ENCODE peak calls at places on chromosomes 6 and 20, in five cellular contexts. S is GM12891, E is H1, H is HepG2, C is K562. X is an unnamed sample.

GRCh38 chr20:46286380-46286779 is 21.9 kb downstream of the CDH22 start:
- DNase-seq in S (no peak), E (no peak), H (no peak), C (no peak), X (no peak)

GRCh38 chr6:36132221-36132895 is 2.0 kb downstream of the MAPK13 start:
- DNase-seq in S (no peak), E (no peak), H (no peak), C (no peak), X (no peak)

GRCh38 chr20:43188861-43189613 is 669 bp downstream of the PTPRT start:
- DNase-seq in S (no peak), E (no peak), H (no peak), C (no peak), X (no peak)

GRCh38 chr6:161088676-161089328 is 97.2 kb downstream of the MAP3K4 start:
- DNase-seq in S (no peak), E (no peak), H (no peak), C (no peak), X (no peak)

GRCh38 chr6:43921548-43922422 is 151.8 kb downstream of the VEGFA start:
- DNase-seq in S (no peak), E (no peak), H (no peak), C (no peak), X (no peak)

GRCh38 chr6:168496932-168497331 is 55.9 kb downstream of the SMOC2 start:
- DNase-seq in S (no peak), E (no peak), H (no peak), C (no peak), X (no peak)

GRCh38 chr6:149454405-149454848 is 30.4 kb downstream of the ZC3H12D start:
- DNase-seq in S (no peak), E (no peak), H (no peak), C (no peak), X (no peak)

GRCh38 chr6:161035182-161035980 is 43.8 kb downstream of the MAP3K4 start:
- DNase-seq in S (no peak), E (no peak), H (no peak), C (no peak), X (no peak)

GRCh38 chr6:40509163-40509562 is 78.0 kb downstream of the LRFN2 start:
- DNase-seq in S (no peak), E (no peak), H (no peak), C (no peak), X (no peak)

GRCh38 chr20:12171927-12172581 is 254.4 kb downstream of the BTBD3 start:
- DNase-seq in S (no peak), E (no peak), H (no peak), C (no peak), X (no peak)

GRCh38 chr20:53866787-53867740 is 203.3 kb downstream of the BCAS1 start:
- DNase-seq in S (no peak), E (no peak), H (peak; percentile 82), C (no peak), X (no peak)

GRCh38 chr6:36701401-36701991 is 3.9 kb downstream of the RAB44 start:
- DNase-seq in S (no peak), E (no peak), H (peak; percentile 52), C (no peak), X (no peak)

GRCh38 chr6:44662461-44663121 is 275.1 kb downstream of the CDC5L start:
- DNase-seq in S (no peak), E (peak; percentile 85), H (peak; percentile 15), C (no peak), X (no peak)

GRCh38 chr6:2381872-2382661 is 136.7 kb upstream of the GMDS start:
- DNase-seq in S (no peak), E (no peak), H (no peak), C (no peak), X (no peak)

GRCh38 chr20:61482425-61482887 is 230.4 kb downstream of the CDH4 start:
- DNase-seq in S (no peak), E (no peak), H (no peak), C (peak; percentile 54), X (no peak)

GRCh38 chr20:14951105-14951504 is 613.7 kb upstream of the FLRT3 start:
- DNase-seq in S (no peak), E (no peak), H (no peak), C (no peak), X (no peak)

GRCh38 chr20:14947536-14947935 is 610.1 kb upstream of the FLRT3 start:
- DNase-seq in S (no peak), E (no peak), H (no peak), C (no peak), X (no peak)

GRCh38 chr20:14951707-14952106 is 614.3 kb upstream of the FLRT3 start:
- DNase-seq in S (no peak), E (no peak), H (peak; percentile 20), C (no peak), X (no peak)

GRCh38 chr20:14950633-14951032 is 613.2 kb upstream of the FLRT3 start:
- DNase-seq in S (no peak), E (no peak), H (no peak), C (no peak), X (no peak)

GRCh38 chr20:14948416-14948815 is 611.0 kb upstream of the FLRT3 start:
- DNase-seq in S (no peak), E (no peak), H (peak; percentile 34), C (no peak), X (no peak)
- TF ChIP-seq POLR2A in S (no peak), E (no peak), H (no peak), C (no peak), X (no peak)

DNA sequence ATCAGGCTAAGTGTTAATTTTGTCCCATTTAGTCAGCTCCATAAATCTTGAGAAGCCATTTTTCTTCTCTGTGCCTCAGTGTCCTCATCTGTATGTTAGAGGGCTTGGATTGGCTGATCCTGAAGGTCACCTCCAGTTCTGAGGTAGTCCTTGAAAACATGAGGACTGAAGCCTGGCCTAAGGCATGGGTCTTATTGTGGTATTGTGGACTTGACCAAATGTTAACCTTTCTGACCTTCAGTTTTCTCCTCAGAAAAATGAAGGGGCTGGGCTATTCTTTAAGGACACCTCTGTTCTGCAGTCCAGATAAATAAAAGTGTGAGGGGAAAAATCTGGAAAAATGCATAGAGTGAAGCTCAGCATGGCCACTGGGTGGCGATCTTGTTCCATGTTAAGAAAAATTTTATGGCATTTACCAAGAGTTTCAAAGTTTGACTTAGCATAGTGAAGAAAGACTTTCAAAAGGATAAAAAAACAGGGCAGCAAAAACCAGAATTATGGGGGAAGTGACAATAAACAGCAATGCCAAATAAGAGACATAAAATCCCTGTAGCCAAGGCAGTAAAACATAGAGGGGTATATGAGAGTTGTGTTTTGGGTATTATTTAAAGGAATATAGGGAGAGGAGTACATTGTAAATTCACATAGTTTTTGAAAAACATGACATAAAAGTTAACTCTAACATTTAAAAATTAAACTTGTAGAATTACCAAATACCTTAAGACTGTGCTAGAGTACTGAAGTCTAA is 13.2 kb upstream of the TFB1M start:
- DNase-seq in S (no peak), E (no peak), H (peak; percentile 86), C (peak; percentile 30), X (no peak)
- TF ChIP-seq TAF1 in S (no peak), E (no peak), H (peak; percentile 20), C (no peak), X (no peak)

DNA sequence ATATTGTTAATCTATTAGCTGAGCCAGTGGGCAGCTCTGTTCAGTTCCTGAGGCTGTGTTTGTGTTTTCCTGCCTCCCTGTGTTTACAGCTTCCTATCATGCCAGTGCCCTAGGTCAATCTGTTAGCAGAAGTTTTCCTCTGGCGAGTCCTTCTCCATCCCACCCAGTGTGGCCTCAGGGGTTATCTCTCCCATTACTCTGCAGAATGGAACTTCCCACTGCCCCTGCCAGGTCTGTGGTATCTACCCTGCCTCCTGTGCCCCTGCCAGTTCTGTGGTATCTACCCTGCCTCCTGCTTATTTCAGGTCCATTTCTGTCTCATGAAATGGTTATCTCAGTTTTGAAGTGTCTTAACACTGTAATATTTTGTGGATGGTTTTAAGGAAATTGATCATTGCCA is 63.1 kb downstream of the SLX4IP start:
- DNase-seq in S (no peak), E (no peak), H (no peak), C (no peak), X (no peak)
- TF ChIP-seq POLR2A in S (no peak), E (no peak), H (no peak), C (no peak), X (no peak)

GRCh38 chr20:47456952-47457724 is 44.5 kb upstream of the NCOA3 start:
- DNase-seq in S (no peak), E (no peak), H (no peak), C (no peak), X (no peak)
- TF ChIP-seq TAF1 in S (no peak), E (no peak), H (no peak), C (no peak), X (no peak)

DNA sequence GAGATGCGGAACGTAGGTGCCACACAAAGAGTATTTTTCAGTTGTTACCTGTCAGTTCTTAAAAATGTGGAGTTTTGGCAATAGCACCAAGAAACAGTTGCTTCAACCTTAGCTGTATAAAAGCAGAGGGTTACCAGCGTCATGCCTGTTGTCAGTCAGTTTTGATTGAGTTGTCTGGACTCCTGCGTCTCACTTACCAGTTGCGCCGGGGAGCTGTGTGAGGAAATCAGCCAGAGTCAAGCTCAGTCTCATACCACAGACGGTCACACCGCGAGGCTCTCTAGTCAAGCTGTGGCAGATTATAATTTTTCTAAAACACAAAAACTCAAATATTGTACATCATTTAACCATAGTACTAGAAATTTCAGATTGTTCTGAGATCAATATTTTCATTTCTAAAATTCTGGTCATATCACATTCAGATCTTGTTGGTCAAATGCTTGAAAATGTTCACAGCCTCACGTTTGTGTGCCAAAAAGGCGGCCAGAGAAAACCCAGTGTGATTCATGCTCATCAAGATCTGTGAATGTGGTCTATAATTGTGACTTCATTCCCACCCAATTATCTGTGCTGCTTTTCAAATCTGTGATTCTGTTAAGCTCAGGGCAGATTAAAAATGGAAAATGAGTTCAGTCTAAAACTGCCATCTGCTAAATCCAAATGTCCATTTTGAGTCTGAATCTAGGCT is 37.5 kb downstream of the SASH1 start:
- DNase-seq in S (no peak), E (no peak), H (no peak), C (no peak), X (no peak)
- TF ChIP-seq POLR2A in S (no peak), E (no peak), H (no peak), C (no peak), X (no peak)

X was measured in GM12892.